ENCODE peak calls at places on chromosome 2, in four cellular contexts. I is mucosa of descending colon, E is heart left ventricle, F is GM23248. V is an unnamed sample.

GRCh38 chr2:211939177-211939576 is 599.4 kb downstream of the ERBB4 start:
- DNase-seq in E (no peak), F (no peak), I (no peak), V (no peak)

GRCh38 chr2:213199871-213200270 is 48.5 kb upstream of the IKZF2 start:
- DNase-seq in I (no peak), F (peak), E (no peak), V (no peak)

GRCh38 chr2:67923696-67924095 is 139.1 kb downstream of the C1D start:
- DNase-seq in F (no peak), E (no peak), I (no peak), V (peak)

GRCh38 chr2:156331572-156332451 is 709 bp downstream of the NR4A2 start:
- DNase-seq in F (peak), E (peak), I (peak), V (no peak)

GRCh38 chr2:221096651-221097567 is 475.2 kb downstream of the EPHA4 start:
- DNase-seq in F (peak), I (no peak), E (no peak), V (no peak)

GRCh38 chr2:62698653-62699052 is 6.9 kb upstream of the EHBP1 start:
- DNase-seq in E (no peak), F (peak), I (no peak), V (no peak)

GRCh38 chr2:101837354-101837753 is 139.8 kb downstream of the MAP4K4 start:
- DNase-seq in F (no peak), E (no peak), I (no peak), V (no peak)

GRCh38 chr2:234467289-234467688 is 29.6 kb downstream of the ARL4C start:
- DNase-seq in E (no peak), I (no peak), F (peak), V (no peak)

GRCh38 chr2:75007819-75008218 is 49.4 kb downstream of the POLE4 start:
- DNase-seq in F (no peak), I (no peak), E (no peak), V (no peak)

GRCh38 chr2:14544247-14544646 is 88.3 kb upstream of the LRATD1 start:
- DNase-seq in E (no peak), I (no peak), F (no peak), V (no peak)

GRCh38 chr2:37343537-37344434 is 644 bp upstream of the QPCT start:
- DNase-seq in E (peak), I (no peak), F (peak), V (no peak)

GRCh38 chr2:226273440-226273839 is 526.2 kb downstream of the IRS1 start:
- DNase-seq in I (no peak), E (no peak), F (no peak), V (no peak)

GRCh38 chr2:20674309-20674965 is 7.5 kb downstream of the GDF7 start:
- DNase-seq in F (no peak), I (no peak), E (no peak), V (no peak)

GRCh38 chr2:135563793-135564192 is 32.5 kb downstream of the R3HDM1 start:
- DNase-seq in I (no peak), E (no peak), F (peak), V (no peak)

GRCh38 chr2:27653397-27653796 is 10.0 kb downstream of the SUPT7L start:
- DNase-seq in I (no peak), E (no peak), F (peak), V (no peak)

GRCh38 chr2:241289597-241289996 is 25.9 kb downstream of the HDLBP start:
- DNase-seq in E (no peak), F (no peak), I (no peak), V (no peak)

GRCh38 chr2:218824004-218824403 is 7.6 kb downstream of the PRKAG3 start:
- DNase-seq in F (no peak), E (no peak), I (no peak), V (no peak)

GRCh38 chr2:20916604-20917286 is 93.8 kb upstream of the LDAH start:
- DNase-seq in I (no peak), F (peak), E (no peak), V (no peak)

GRCh38 chr2:124325667-124326425 is 300.8 kb downstream of the CNTNAP5 start:
- DNase-seq in E (no peak), F (peak), I (no peak), V (peak)

GRCh38 chr2:199339826-199340605 is 117.7 kb downstream of the SATB2 start:
- DNase-seq in E (no peak), I (no peak), F (peak), V (no peak)

GRCh38 chr2:226661789-226662545 is 137.7 kb downstream of the IRS1 start:
- DNase-seq in F (peak), E (peak), I (no peak), V (no peak)

GRCh38 chr2:38621018-38621417 is 18.3 kb upstream of the HNRNPLL start:
- DNase-seq in E (no peak), I (no peak), F (no peak), V (no peak)

GRCh38 chr2:172101008-172101706 is 1.5 kb downstream of the DLX2 start:
- DNase-seq in E (no peak), F (peak), I (no peak), V (no peak)

GRCh38 chr2:238139141-238139840 is 823 bp downstream of the KLHL30 start:
- DNase-seq in F (no peak), E (no peak), I (no peak), V (no peak)

GRCh38 chr2:11305958-11306357 is 38.5 kb downstream of the ROCK2 start:
- DNase-seq in I (no peak), E (no peak), F (peak), V (no peak)

GRCh38 chr2:198296665-198297308 is 492.4 kb downstream of the PLCL1 start:
- DNase-seq in I (no peak), F (peak), E (peak), V (peak)

GRCh38 chr2:36734304-36734703 is 37.8 kb downstream of the VIT start:
- DNase-seq in E (no peak), I (no peak), F (peak), V (no peak)

GRCh38 chr2:33437297-33437696 is 39.2 kb upstream of the RASGRP3 start:
- DNase-seq in F (peak), E (no peak), I (no peak), V (no peak)

GRCh38 chr2:120737802-120738516 is 2.3 kb downstream of the GLI2 start:
- DNase-seq in F (no peak), I (no peak), E (no peak), V (no peak)

GRCh38 chr2:12701786-12702660 is 14.7 kb upstream of the TRIB2 start:
- DNase-seq in F (peak), E (no peak), I (no peak), V (no peak)
- H3K4me3 ChIP-seq in F (peak), E (no peak), I (no peak), V (no peak)

GRCh38 chr2:230234122-230234722 is 8.7 kb downstream of the SP140 start:
- DNase-seq in F (no peak), E (no peak), I (no peak), V (no peak)
- H3K4me3 ChIP-seq in F (no peak), E (no peak), I (no peak), V (no peak)

DNA sequence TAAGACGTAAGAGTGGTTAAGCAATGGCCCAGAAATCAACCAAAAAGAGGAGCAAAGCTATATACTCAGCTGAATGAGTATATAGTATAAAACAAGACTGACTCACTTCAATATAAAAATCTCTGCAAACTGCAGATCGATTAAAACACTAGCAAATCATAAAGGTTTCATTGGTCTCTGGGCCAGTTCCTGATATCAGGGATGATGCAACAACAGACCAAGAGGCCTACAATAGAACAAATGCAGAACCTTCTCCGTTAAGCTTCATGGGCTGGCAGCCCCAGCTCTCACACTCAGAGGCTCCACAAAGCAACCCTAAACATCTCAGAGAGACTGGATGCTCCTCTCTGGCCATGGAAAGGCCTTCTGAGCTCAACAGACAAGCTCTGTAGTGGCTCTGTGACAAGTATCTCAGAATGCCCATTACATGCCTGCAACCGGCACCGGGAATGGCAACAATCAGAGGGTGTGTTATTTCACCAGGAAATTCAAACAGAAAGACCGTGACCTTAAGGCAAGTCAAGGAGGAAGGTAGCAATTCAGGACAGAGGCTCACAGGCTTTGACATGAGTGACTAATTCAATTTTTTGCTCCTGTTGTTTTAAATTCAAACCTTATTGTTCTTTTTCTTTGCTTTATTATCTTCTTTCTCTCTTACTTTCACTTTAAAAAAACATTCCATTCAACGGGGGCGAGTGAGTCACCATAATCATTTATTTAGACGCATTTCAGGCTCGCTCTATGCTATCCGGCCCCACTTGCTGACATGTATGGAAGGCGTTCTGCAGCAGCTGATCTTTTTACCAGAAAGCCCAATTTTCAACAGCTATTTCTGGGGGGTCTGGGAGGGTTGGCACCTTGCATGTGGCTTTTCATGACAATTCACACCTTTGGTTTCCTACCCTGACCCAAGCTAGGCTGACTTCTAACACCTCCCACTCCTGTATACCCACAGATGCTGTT is 15.1 kb downstream of the CYRIA start:
- DNase-seq in I (no peak), E (no peak), F (peak), V (no peak)
- H3K4me3 ChIP-seq in I (no peak), E (no peak), F (peak), V (no peak)

DNA sequence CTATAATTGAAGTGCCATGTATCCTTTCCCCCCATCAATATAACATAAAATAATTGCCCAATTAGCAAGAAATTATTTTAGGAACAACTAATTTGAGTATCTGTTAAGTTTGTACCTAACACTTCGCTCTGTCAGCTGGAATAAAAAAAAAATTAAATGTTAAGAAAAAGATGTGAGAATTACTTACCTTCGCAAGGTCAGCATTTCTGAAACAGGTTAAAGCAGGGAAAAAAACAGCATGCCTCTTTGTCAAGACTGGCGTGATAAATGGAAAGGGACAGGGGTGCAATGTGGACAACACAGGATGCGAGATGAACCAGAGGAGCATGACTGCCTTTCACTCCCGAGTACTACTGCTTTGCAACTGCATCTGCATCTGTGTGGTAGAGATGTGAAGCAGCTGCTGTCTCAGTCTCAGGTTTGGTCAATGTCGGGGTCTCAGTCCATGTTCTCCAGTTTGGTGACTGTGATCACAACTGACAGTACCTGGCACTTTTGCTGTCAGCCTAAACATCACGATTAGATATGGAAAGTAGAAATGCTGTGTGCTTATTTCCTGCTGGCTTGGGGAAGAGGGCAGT is 565.4 kb upstream of the LRRTM1 start:
- DNase-seq in I (no peak), E (no peak), F (no peak), V (no peak)
- H3K4me3 ChIP-seq in I (no peak), E (no peak), F (no peak), V (no peak)

DNA sequence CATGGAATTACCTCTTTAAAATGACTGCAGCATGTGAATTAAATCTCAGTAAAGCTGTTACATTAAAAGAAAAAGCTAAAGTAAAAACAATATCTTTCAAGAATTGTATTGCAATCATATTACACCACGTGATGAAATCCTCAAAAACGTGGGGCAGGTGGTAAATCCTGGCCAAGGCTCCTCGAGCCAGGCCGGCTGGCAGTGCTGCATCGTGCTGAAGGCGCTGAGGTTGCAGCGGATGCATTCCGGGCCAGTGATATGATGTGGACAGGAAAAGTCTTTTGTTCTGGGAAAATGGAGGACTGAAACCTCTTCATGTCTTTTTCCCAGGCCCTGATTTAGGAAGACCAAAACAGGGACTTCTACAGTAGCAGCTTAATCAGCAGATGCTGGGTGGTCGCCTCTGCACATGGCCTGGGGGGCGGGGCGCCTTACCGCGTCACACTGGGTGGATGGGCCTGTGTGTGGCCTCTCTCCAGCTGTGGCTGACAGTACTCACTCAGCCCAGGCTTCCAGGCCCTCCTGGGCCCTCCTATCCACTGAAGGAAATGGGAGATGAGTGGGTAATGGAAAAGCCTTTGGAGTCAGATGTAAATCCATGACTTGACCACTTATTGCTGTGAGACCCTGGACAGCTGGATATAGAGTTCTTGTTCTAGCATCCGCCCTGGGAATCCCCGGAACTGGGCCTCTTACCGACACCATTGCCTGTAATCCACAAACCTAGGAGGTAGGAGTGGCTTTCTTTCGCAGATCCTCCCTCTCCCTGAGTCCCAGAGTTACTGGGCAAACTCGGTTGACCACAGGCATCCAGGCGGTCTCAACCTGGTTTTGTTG is 45.1 kb downstream of the PROC start:
- DNase-seq in I (no peak), E (no peak), F (no peak), V (no peak)
- H3K4me3 ChIP-seq in I (no peak), E (no peak), F (no peak), V (no peak)

GRCh38 chr2:174009488-174010223 is 44.5 kb upstream of the SP3 start:
- DNase-seq in E (no peak), I (no peak), F (peak), V (no peak)
- H3K4me3 ChIP-seq in E (no peak), I (no peak), F (peak), V (no peak)

DNA sequence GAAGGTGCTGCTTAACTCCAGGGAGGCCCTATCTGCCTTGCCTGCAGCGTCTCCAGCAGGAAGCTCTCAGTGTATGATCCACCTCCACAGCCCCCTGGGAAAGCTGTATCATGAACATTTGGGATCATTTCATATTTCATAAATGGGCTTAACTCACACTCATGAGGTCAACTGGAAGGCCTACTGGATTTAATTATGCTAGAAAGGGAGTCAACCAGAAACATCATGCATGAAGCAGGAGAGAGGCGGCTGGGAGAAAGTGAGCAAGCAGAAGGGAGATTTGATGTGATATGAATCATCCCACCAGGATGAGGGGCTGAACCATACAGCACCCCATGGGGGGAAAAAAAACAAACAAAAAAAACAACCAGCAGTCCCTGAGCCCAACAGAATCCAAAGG is 537.7 kb downstream of the TNS1 start:
- DNase-seq in I (no peak), F (no peak), E (no peak), V (no peak)
- H3K4me3 ChIP-seq in I (no peak), F (no peak), E (no peak), V (no peak)